ENCODE peak calls at places on chromosomes 1 and 21, in seven cellular contexts. One of them, this sample, is unnamed.

GRCh38 chr1:59076612-59077011 is 220.3 kb upstream of the FGGY start:
- DNase-seq in heart left ventricle: no peak
- DNase-seq in ecto neural progenitor cell: no peak
- DNase-seq in activated CD8-positive, alpha-beta memory T cell treated with anti-CD3 and anti-CD28 coated beads, Interleukin-2, amount 50 U/mL, for 4 hours: no peak
- DNase-seq in stimulated activated CD4-positive, alpha-beta T cell treated with anti-CD3 and anti-CD28 coated beads, Interleukin-12 subunit alpha, Interleukin-12 subunit beta, amount 100 ng/mL, for 4 hours: no peak
- DNase-seq in fibroblast of the conjunctiva: no peak
- DNase-seq in activated effector memory CD4-positive, alpha-beta T cell treated with anti-CD3 and anti-CD28 coated beads, Interleukin-2, amount 50 U/mL, for 16 hours: no peak
- DNase-seq in this sample: no peak

GRCh38 chr1:228141082-228141870 is 1.2 kb downstream of the GUK1 start:
- DNase-seq in ecto neural progenitor cell: peak
- DNase-seq in activated effector memory CD4-positive, alpha-beta T cell treated with anti-CD3 and anti-CD28 coated beads, Interleukin-2, amount 50 U/mL, for 16 hours: peak
- DNase-seq in activated CD8-positive, alpha-beta memory T cell treated with anti-CD3 and anti-CD28 coated beads, Interleukin-2, amount 50 U/mL, for 4 hours: peak
- DNase-seq in stimulated activated CD4-positive, alpha-beta T cell treated with anti-CD3 and anti-CD28 coated beads, Interleukin-12 subunit alpha, Interleukin-12 subunit beta, amount 100 ng/mL, for 4 hours: no peak
- DNase-seq in heart left ventricle: peak
- DNase-seq in fibroblast of the conjunctiva: no peak
- DNase-seq in this sample: peak

GRCh38 chr1:33957854-33958253 is 94.0 kb downstream of the HMGB4 start:
- DNase-seq in heart left ventricle: no peak
- DNase-seq in fibroblast of the conjunctiva: no peak
- DNase-seq in ecto neural progenitor cell: no peak
- DNase-seq in activated CD8-positive, alpha-beta memory T cell treated with anti-CD3 and anti-CD28 coated beads, Interleukin-2, amount 50 U/mL, for 4 hours: no peak
- DNase-seq in activated effector memory CD4-positive, alpha-beta T cell treated with anti-CD3 and anti-CD28 coated beads, Interleukin-2, amount 50 U/mL, for 16 hours: no peak
- DNase-seq in stimulated activated CD4-positive, alpha-beta T cell treated with anti-CD3 and anti-CD28 coated beads, Interleukin-12 subunit alpha, Interleukin-12 subunit beta, amount 100 ng/mL, for 4 hours: no peak
- DNase-seq in this sample: no peak

GRCh38 chr1:175078629-175079028 is 11.0 kb downstream of the TNN start:
- DNase-seq in ecto neural progenitor cell: no peak
- DNase-seq in heart left ventricle: no peak
- DNase-seq in activated CD8-positive, alpha-beta memory T cell treated with anti-CD3 and anti-CD28 coated beads, Interleukin-2, amount 50 U/mL, for 4 hours: no peak
- DNase-seq in stimulated activated CD4-positive, alpha-beta T cell treated with anti-CD3 and anti-CD28 coated beads, Interleukin-12 subunit alpha, Interleukin-12 subunit beta, amount 100 ng/mL, for 4 hours: no peak
- DNase-seq in activated effector memory CD4-positive, alpha-beta T cell treated with anti-CD3 and anti-CD28 coated beads, Interleukin-2, amount 50 U/mL, for 16 hours: no peak
- DNase-seq in fibroblast of the conjunctiva: no peak
- DNase-seq in this sample: no peak

GRCh38 chr1:167345386-167345733 is 124.7 kb downstream of the POU2F1 start:
- DNase-seq in stimulated activated CD4-positive, alpha-beta T cell treated with anti-CD3 and anti-CD28 coated beads, Interleukin-12 subunit alpha, Interleukin-12 subunit beta, amount 100 ng/mL, for 4 hours: no peak
- DNase-seq in fibroblast of the conjunctiva: no peak
- DNase-seq in heart left ventricle: no peak
- DNase-seq in ecto neural progenitor cell: no peak
- DNase-seq in activated CD8-positive, alpha-beta memory T cell treated with anti-CD3 and anti-CD28 coated beads, Interleukin-2, amount 50 U/mL, for 4 hours: no peak
- DNase-seq in activated effector memory CD4-positive, alpha-beta T cell treated with anti-CD3 and anti-CD28 coated beads, Interleukin-2, amount 50 U/mL, for 16 hours: no peak
- DNase-seq in this sample: no peak

GRCh38 chr1:95554408-95554807 is 320.4 kb downstream of the RWDD3 start:
- DNase-seq in heart left ventricle: no peak
- DNase-seq in fibroblast of the conjunctiva: no peak
- DNase-seq in activated effector memory CD4-positive, alpha-beta T cell treated with anti-CD3 and anti-CD28 coated beads, Interleukin-2, amount 50 U/mL, for 16 hours: no peak
- DNase-seq in ecto neural progenitor cell: no peak
- DNase-seq in activated CD8-positive, alpha-beta memory T cell treated with anti-CD3 and anti-CD28 coated beads, Interleukin-2, amount 50 U/mL, for 4 hours: no peak
- DNase-seq in stimulated activated CD4-positive, alpha-beta T cell treated with anti-CD3 and anti-CD28 coated beads, Interleukin-12 subunit alpha, Interleukin-12 subunit beta, amount 100 ng/mL, for 4 hours: no peak
- DNase-seq in this sample: no peak

GRCh38 chr21:46058339-46059145 is 39.4 kb upstream of the COL6A2 start:
- DNase-seq in activated CD8-positive, alpha-beta memory T cell treated with anti-CD3 and anti-CD28 coated beads, Interleukin-2, amount 50 U/mL, for 4 hours: peak
- DNase-seq in heart left ventricle: no peak
- DNase-seq in fibroblast of the conjunctiva: no peak
- DNase-seq in ecto neural progenitor cell: no peak
- DNase-seq in stimulated activated CD4-positive, alpha-beta T cell treated with anti-CD3 and anti-CD28 coated beads, Interleukin-12 subunit alpha, Interleukin-12 subunit beta, amount 100 ng/mL, for 4 hours: no peak
- DNase-seq in activated effector memory CD4-positive, alpha-beta T cell treated with anti-CD3 and anti-CD28 coated beads, Interleukin-2, amount 50 U/mL, for 16 hours: peak
- DNase-seq in this sample: peak

GRCh38 chr1:51897699-51898031 is 19.1 kb upstream of the NRDC start:
- DNase-seq in activated CD8-positive, alpha-beta memory T cell treated with anti-CD3 and anti-CD28 coated beads, Interleukin-2, amount 50 U/mL, for 4 hours: no peak
- DNase-seq in heart left ventricle: no peak
- DNase-seq in activated effector memory CD4-positive, alpha-beta T cell treated with anti-CD3 and anti-CD28 coated beads, Interleukin-2, amount 50 U/mL, for 16 hours: no peak
- DNase-seq in fibroblast of the conjunctiva: peak
- DNase-seq in ecto neural progenitor cell: no peak
- DNase-seq in stimulated activated CD4-positive, alpha-beta T cell treated with anti-CD3 and anti-CD28 coated beads, Interleukin-12 subunit alpha, Interleukin-12 subunit beta, amount 100 ng/mL, for 4 hours: no peak
- DNase-seq in this sample: no peak

GRCh38 chr1:156524985-156525590 is 24.5 kb upstream of the MEF2D start:
- DNase-seq in fibroblast of the conjunctiva: no peak
- DNase-seq in activated CD8-positive, alpha-beta memory T cell treated with anti-CD3 and anti-CD28 coated beads, Interleukin-2, amount 50 U/mL, for 4 hours: no peak
- DNase-seq in activated effector memory CD4-positive, alpha-beta T cell treated with anti-CD3 and anti-CD28 coated beads, Interleukin-2, amount 50 U/mL, for 16 hours: no peak
- DNase-seq in ecto neural progenitor cell: no peak
- DNase-seq in stimulated activated CD4-positive, alpha-beta T cell treated with anti-CD3 and anti-CD28 coated beads, Interleukin-12 subunit alpha, Interleukin-12 subunit beta, amount 100 ng/mL, for 4 hours: no peak
- DNase-seq in heart left ventricle: no peak
- DNase-seq in this sample: no peak

GRCh38 chr1:243917177-243917862 is 67.3 kb upstream of the AKT3 start:
- DNase-seq in fibroblast of the conjunctiva: peak
- DNase-seq in activated effector memory CD4-positive, alpha-beta T cell treated with anti-CD3 and anti-CD28 coated beads, Interleukin-2, amount 50 U/mL, for 16 hours: peak
- DNase-seq in ecto neural progenitor cell: peak
- DNase-seq in stimulated activated CD4-positive, alpha-beta T cell treated with anti-CD3 and anti-CD28 coated beads, Interleukin-12 subunit alpha, Interleukin-12 subunit beta, amount 100 ng/mL, for 4 hours: peak
- DNase-seq in heart left ventricle: peak
- DNase-seq in activated CD8-positive, alpha-beta memory T cell treated with anti-CD3 and anti-CD28 coated beads, Interleukin-2, amount 50 U/mL, for 4 hours: peak
- DNase-seq in this sample: peak

GRCh38 chr1:100378956-100379355 is 26.6 kb downstream of the CDC14A start:
- DNase-seq in ecto neural progenitor cell: no peak
- DNase-seq in activated effector memory CD4-positive, alpha-beta T cell treated with anti-CD3 and anti-CD28 coated beads, Interleukin-2, amount 50 U/mL, for 16 hours: no peak
- DNase-seq in activated CD8-positive, alpha-beta memory T cell treated with anti-CD3 and anti-CD28 coated beads, Interleukin-2, amount 50 U/mL, for 4 hours: no peak
- DNase-seq in stimulated activated CD4-positive, alpha-beta T cell treated with anti-CD3 and anti-CD28 coated beads, Interleukin-12 subunit alpha, Interleukin-12 subunit beta, amount 100 ng/mL, for 4 hours: no peak
- DNase-seq in fibroblast of the conjunctiva: no peak
- DNase-seq in heart left ventricle: no peak
- DNase-seq in this sample: no peak

GRCh38 chr1:1062364-1063163 is 11.5 kb downstream of the RNF223 start:
- DNase-seq in activated CD8-positive, alpha-beta memory T cell treated with anti-CD3 and anti-CD28 coated beads, Interleukin-2, amount 50 U/mL, for 4 hours: no peak
- DNase-seq in ecto neural progenitor cell: no peak
- DNase-seq in activated effector memory CD4-positive, alpha-beta T cell treated with anti-CD3 and anti-CD28 coated beads, Interleukin-2, amount 50 U/mL, for 16 hours: no peak
- DNase-seq in stimulated activated CD4-positive, alpha-beta T cell treated with anti-CD3 and anti-CD28 coated beads, Interleukin-12 subunit alpha, Interleukin-12 subunit beta, amount 100 ng/mL, for 4 hours: no peak
- DNase-seq in fibroblast of the conjunctiva: no peak
- DNase-seq in heart left ventricle: no peak
- DNase-seq in this sample: no peak

GRCh38 chr1:161792740-161793139 is 26.6 kb downstream of the ATF6 start:
- DNase-seq in activated CD8-positive, alpha-beta memory T cell treated with anti-CD3 and anti-CD28 coated beads, Interleukin-2, amount 50 U/mL, for 4 hours: no peak
- DNase-seq in stimulated activated CD4-positive, alpha-beta T cell treated with anti-CD3 and anti-CD28 coated beads, Interleukin-12 subunit alpha, Interleukin-12 subunit beta, amount 100 ng/mL, for 4 hours: no peak
- DNase-seq in ecto neural progenitor cell: no peak
- DNase-seq in activated effector memory CD4-positive, alpha-beta T cell treated with anti-CD3 and anti-CD28 coated beads, Interleukin-2, amount 50 U/mL, for 16 hours: no peak
- DNase-seq in heart left ventricle: no peak
- DNase-seq in fibroblast of the conjunctiva: peak
- DNase-seq in this sample: no peak

GRCh38 chr21:32578107-32578691 is 7.1 kb downstream of the TCP10L start:
- DNase-seq in heart left ventricle: no peak
- DNase-seq in fibroblast of the conjunctiva: no peak
- DNase-seq in activated CD8-positive, alpha-beta memory T cell treated with anti-CD3 and anti-CD28 coated beads, Interleukin-2, amount 50 U/mL, for 4 hours: no peak
- DNase-seq in stimulated activated CD4-positive, alpha-beta T cell treated with anti-CD3 and anti-CD28 coated beads, Interleukin-12 subunit alpha, Interleukin-12 subunit beta, amount 100 ng/mL, for 4 hours: no peak
- DNase-seq in ecto neural progenitor cell: peak
- DNase-seq in activated effector memory CD4-positive, alpha-beta T cell treated with anti-CD3 and anti-CD28 coated beads, Interleukin-2, amount 50 U/mL, for 16 hours: peak
- DNase-seq in this sample: no peak

GRCh38 chr1:31735571-31735970 is 28.6 kb downstream of the ADGRB2 start:
- DNase-seq in activated effector memory CD4-positive, alpha-beta T cell treated with anti-CD3 and anti-CD28 coated beads, Interleukin-2, amount 50 U/mL, for 16 hours: no peak
- DNase-seq in ecto neural progenitor cell: no peak
- DNase-seq in fibroblast of the conjunctiva: no peak
- DNase-seq in heart left ventricle: no peak
- DNase-seq in stimulated activated CD4-positive, alpha-beta T cell treated with anti-CD3 and anti-CD28 coated beads, Interleukin-12 subunit alpha, Interleukin-12 subunit beta, amount 100 ng/mL, for 4 hours: no peak
- DNase-seq in activated CD8-positive, alpha-beta memory T cell treated with anti-CD3 and anti-CD28 coated beads, Interleukin-2, amount 50 U/mL, for 4 hours: no peak
- DNase-seq in this sample: no peak

GRCh38 chr21:42937960-42938580 is 12.6 kb upstream of the ERVH48-1 start:
- DNase-seq in activated effector memory CD4-positive, alpha-beta T cell treated with anti-CD3 and anti-CD28 coated beads, Interleukin-2, amount 50 U/mL, for 16 hours: no peak
- DNase-seq in stimulated activated CD4-positive, alpha-beta T cell treated with anti-CD3 and anti-CD28 coated beads, Interleukin-12 subunit alpha, Interleukin-12 subunit beta, amount 100 ng/mL, for 4 hours: no peak
- DNase-seq in activated CD8-positive, alpha-beta memory T cell treated with anti-CD3 and anti-CD28 coated beads, Interleukin-2, amount 50 U/mL, for 4 hours: no peak
- DNase-seq in fibroblast of the conjunctiva: no peak
- DNase-seq in heart left ventricle: no peak
- DNase-seq in ecto neural progenitor cell: no peak
- DNase-seq in this sample: no peak

GRCh38 chr1:160834945-160835565 is 27.6 kb downstream of the CD244 start:
- DNase-seq in heart left ventricle: no peak
- DNase-seq in activated CD8-positive, alpha-beta memory T cell treated with anti-CD3 and anti-CD28 coated beads, Interleukin-2, amount 50 U/mL, for 4 hours: peak
- DNase-seq in fibroblast of the conjunctiva: peak
- DNase-seq in activated effector memory CD4-positive, alpha-beta T cell treated with anti-CD3 and anti-CD28 coated beads, Interleukin-2, amount 50 U/mL, for 16 hours: no peak
- DNase-seq in stimulated activated CD4-positive, alpha-beta T cell treated with anti-CD3 and anti-CD28 coated beads, Interleukin-12 subunit alpha, Interleukin-12 subunit beta, amount 100 ng/mL, for 4 hours: peak
- DNase-seq in ecto neural progenitor cell: no peak
- DNase-seq in this sample: no peak

GRCh38 chr21:22154579-22155274 is 1156.5 kb downstream of the NCAM2 start:
- DNase-seq in activated effector memory CD4-positive, alpha-beta T cell treated with anti-CD3 and anti-CD28 coated beads, Interleukin-2, amount 50 U/mL, for 16 hours: no peak
- DNase-seq in ecto neural progenitor cell: no peak
- DNase-seq in heart left ventricle: no peak
- DNase-seq in fibroblast of the conjunctiva: no peak
- DNase-seq in stimulated activated CD4-positive, alpha-beta T cell treated with anti-CD3 and anti-CD28 coated beads, Interleukin-12 subunit alpha, Interleukin-12 subunit beta, amount 100 ng/mL, for 4 hours: no peak
- DNase-seq in activated CD8-positive, alpha-beta memory T cell treated with anti-CD3 and anti-CD28 coated beads, Interleukin-2, amount 50 U/mL, for 4 hours: no peak
- DNase-seq in this sample: no peak

GRCh38 chr1:22320703-22321344 is 130.8 kb upstream of the ZBTB40 start:
- DNase-seq in activated CD8-positive, alpha-beta memory T cell treated with anti-CD3 and anti-CD28 coated beads, Interleukin-2, amount 50 U/mL, for 4 hours: no peak
- DNase-seq in stimulated activated CD4-positive, alpha-beta T cell treated with anti-CD3 and anti-CD28 coated beads, Interleukin-12 subunit alpha, Interleukin-12 subunit beta, amount 100 ng/mL, for 4 hours: no peak
- DNase-seq in ecto neural progenitor cell: no peak
- DNase-seq in heart left ventricle: no peak
- DNase-seq in activated effector memory CD4-positive, alpha-beta T cell treated with anti-CD3 and anti-CD28 coated beads, Interleukin-2, amount 50 U/mL, for 16 hours: no peak
- DNase-seq in fibroblast of the conjunctiva: no peak
- DNase-seq in this sample: no peak

GRCh38 chr1:37001697-37002096 is 32.6 kb downstream of the GRIK3 start:
- DNase-seq in activated effector memory CD4-positive, alpha-beta T cell treated with anti-CD3 and anti-CD28 coated beads, Interleukin-2, amount 50 U/mL, for 16 hours: no peak
- DNase-seq in ecto neural progenitor cell: no peak
- DNase-seq in fibroblast of the conjunctiva: no peak
- DNase-seq in activated CD8-positive, alpha-beta memory T cell treated with anti-CD3 and anti-CD28 coated beads, Interleukin-2, amount 50 U/mL, for 4 hours: no peak
- DNase-seq in stimulated activated CD4-positive, alpha-beta T cell treated with anti-CD3 and anti-CD28 coated beads, Interleukin-12 subunit alpha, Interleukin-12 subunit beta, amount 100 ng/mL, for 4 hours: no peak
- DNase-seq in heart left ventricle: no peak
- DNase-seq in this sample: no peak

GRCh38 chr1:163395767-163396166 is 74.0 kb downstream of the NUF2 start:
- DNase-seq in ecto neural progenitor cell: no peak
- DNase-seq in activated CD8-positive, alpha-beta memory T cell treated with anti-CD3 and anti-CD28 coated beads, Interleukin-2, amount 50 U/mL, for 4 hours: no peak
- DNase-seq in stimulated activated CD4-positive, alpha-beta T cell treated with anti-CD3 and anti-CD28 coated beads, Interleukin-12 subunit alpha, Interleukin-12 subunit beta, amount 100 ng/mL, for 4 hours: no peak
- DNase-seq in activated effector memory CD4-positive, alpha-beta T cell treated with anti-CD3 and anti-CD28 coated beads, Interleukin-2, amount 50 U/mL, for 16 hours: no peak
- DNase-seq in heart left ventricle: no peak
- DNase-seq in fibroblast of the conjunctiva: no peak
- DNase-seq in this sample: no peak

GRCh38 chr1:9687120-9687875 is 35.8 kb downstream of the PIK3CD start:
- DNase-seq in activated effector memory CD4-positive, alpha-beta T cell treated with anti-CD3 and anti-CD28 coated beads, Interleukin-2, amount 50 U/mL, for 16 hours: peak
- DNase-seq in heart left ventricle: peak
- DNase-seq in fibroblast of the conjunctiva: peak
- DNase-seq in ecto neural progenitor cell: peak
- DNase-seq in stimulated activated CD4-positive, alpha-beta T cell treated with anti-CD3 and anti-CD28 coated beads, Interleukin-12 subunit alpha, Interleukin-12 subunit beta, amount 100 ng/mL, for 4 hours: peak
- DNase-seq in activated CD8-positive, alpha-beta memory T cell treated with anti-CD3 and anti-CD28 coated beads, Interleukin-2, amount 50 U/mL, for 4 hours: peak
- DNase-seq in this sample: peak

GRCh38 chr1:65791396-65791795 is 1.3 kb upstream of the PDE4B start:
- DNase-seq in ecto neural progenitor cell: no peak
- DNase-seq in fibroblast of the conjunctiva: no peak
- DNase-seq in stimulated activated CD4-positive, alpha-beta T cell treated with anti-CD3 and anti-CD28 coated beads, Interleukin-12 subunit alpha, Interleukin-12 subunit beta, amount 100 ng/mL, for 4 hours: no peak
- DNase-seq in activated effector memory CD4-positive, alpha-beta T cell treated with anti-CD3 and anti-CD28 coated beads, Interleukin-2, amount 50 U/mL, for 16 hours: no peak
- DNase-seq in activated CD8-positive, alpha-beta memory T cell treated with anti-CD3 and anti-CD28 coated beads, Interleukin-2, amount 50 U/mL, for 4 hours: no peak
- DNase-seq in heart left ventricle: no peak
- DNase-seq in this sample: no peak

GRCh38 chr1:212166296-212167039 is 118.7 kb upstream of the PPP2R5A start:
- DNase-seq in activated effector memory CD4-positive, alpha-beta T cell treated with anti-CD3 and anti-CD28 coated beads, Interleukin-2, amount 50 U/mL, for 16 hours: no peak
- DNase-seq in activated CD8-positive, alpha-beta memory T cell treated with anti-CD3 and anti-CD28 coated beads, Interleukin-2, amount 50 U/mL, for 4 hours: no peak
- DNase-seq in heart left ventricle: no peak
- DNase-seq in stimulated activated CD4-positive, alpha-beta T cell treated with anti-CD3 and anti-CD28 coated beads, Interleukin-12 subunit alpha, Interleukin-12 subunit beta, amount 100 ng/mL, for 4 hours: no peak
- DNase-seq in ecto neural progenitor cell: no peak
- DNase-seq in fibroblast of the conjunctiva: no peak
- DNase-seq in this sample: no peak

GRCh38 chr1:236089046-236089773 is 24.3 kb upstream of the NID1 start:
- DNase-seq in activated CD8-positive, alpha-beta memory T cell treated with anti-CD3 and anti-CD28 coated beads, Interleukin-2, amount 50 U/mL, for 4 hours: no peak
- DNase-seq in fibroblast of the conjunctiva: no peak
- DNase-seq in heart left ventricle: no peak
- DNase-seq in ecto neural progenitor cell: no peak
- DNase-seq in activated effector memory CD4-positive, alpha-beta T cell treated with anti-CD3 and anti-CD28 coated beads, Interleukin-2, amount 50 U/mL, for 16 hours: no peak
- DNase-seq in stimulated activated CD4-positive, alpha-beta T cell treated with anti-CD3 and anti-CD28 coated beads, Interleukin-12 subunit alpha, Interleukin-12 subunit beta, amount 100 ng/mL, for 4 hours: no peak
- DNase-seq in this sample: no peak

GRCh38 chr1:210747890-210748289 is 386.1 kb downstream of the KCNH1 start:
- DNase-seq in fibroblast of the conjunctiva: no peak
- DNase-seq in activated CD8-positive, alpha-beta memory T cell treated with anti-CD3 and anti-CD28 coated beads, Interleukin-2, amount 50 U/mL, for 4 hours: no peak
- DNase-seq in heart left ventricle: no peak
- DNase-seq in activated effector memory CD4-positive, alpha-beta T cell treated with anti-CD3 and anti-CD28 coated beads, Interleukin-2, amount 50 U/mL, for 16 hours: no peak
- DNase-seq in stimulated activated CD4-positive, alpha-beta T cell treated with anti-CD3 and anti-CD28 coated beads, Interleukin-12 subunit alpha, Interleukin-12 subunit beta, amount 100 ng/mL, for 4 hours: no peak
- DNase-seq in ecto neural progenitor cell: no peak
- DNase-seq in this sample: no peak

GRCh38 chr1:158274797-158275196 is 14.9 kb upstream of the CD1C start:
- DNase-seq in activated CD8-positive, alpha-beta memory T cell treated with anti-CD3 and anti-CD28 coated beads, Interleukin-2, amount 50 U/mL, for 4 hours: no peak
- DNase-seq in activated effector memory CD4-positive, alpha-beta T cell treated with anti-CD3 and anti-CD28 coated beads, Interleukin-2, amount 50 U/mL, for 16 hours: no peak
- DNase-seq in stimulated activated CD4-positive, alpha-beta T cell treated with anti-CD3 and anti-CD28 coated beads, Interleukin-12 subunit alpha, Interleukin-12 subunit beta, amount 100 ng/mL, for 4 hours: no peak
- DNase-seq in heart left ventricle: no peak
- DNase-seq in fibroblast of the conjunctiva: no peak
- DNase-seq in ecto neural progenitor cell: no peak
- DNase-seq in this sample: no peak

GRCh38 chr1:92709738-92710137 is 75.2 kb downstream of the EVI5 start:
- DNase-seq in heart left ventricle: no peak
- DNase-seq in fibroblast of the conjunctiva: peak
- DNase-seq in stimulated activated CD4-positive, alpha-beta T cell treated with anti-CD3 and anti-CD28 coated beads, Interleukin-12 subunit alpha, Interleukin-12 subunit beta, amount 100 ng/mL, for 4 hours: no peak
- DNase-seq in activated CD8-positive, alpha-beta memory T cell treated with anti-CD3 and anti-CD28 coated beads, Interleukin-2, amount 50 U/mL, for 4 hours: no peak
- DNase-seq in ecto neural progenitor cell: no peak
- DNase-seq in activated effector memory CD4-positive, alpha-beta T cell treated with anti-CD3 and anti-CD28 coated beads, Interleukin-2, amount 50 U/mL, for 16 hours: no peak
- DNase-seq in this sample: no peak

GRCh38 chr1:109161836-109162606 is 48.1 kb downstream of the ELAPOR1 start:
- DNase-seq in ecto neural progenitor cell: no peak
- DNase-seq in activated CD8-positive, alpha-beta memory T cell treated with anti-CD3 and anti-CD28 coated beads, Interleukin-2, amount 50 U/mL, for 4 hours: no peak
- DNase-seq in heart left ventricle: no peak
- DNase-seq in fibroblast of the conjunctiva: peak
- DNase-seq in stimulated activated CD4-positive, alpha-beta T cell treated with anti-CD3 and anti-CD28 coated beads, Interleukin-12 subunit alpha, Interleukin-12 subunit beta, amount 100 ng/mL, for 4 hours: no peak
- DNase-seq in activated effector memory CD4-positive, alpha-beta T cell treated with anti-CD3 and anti-CD28 coated beads, Interleukin-2, amount 50 U/mL, for 16 hours: no peak
- DNase-seq in this sample: no peak

GRCh38 chr1:227035316-227035715 is 95.2 kb downstream of the COQ8A start:
- DNase-seq in heart left ventricle: no peak
- DNase-seq in activated effector memory CD4-positive, alpha-beta T cell treated with anti-CD3 and anti-CD28 coated beads, Interleukin-2, amount 50 U/mL, for 16 hours: no peak
- DNase-seq in ecto neural progenitor cell: no peak
- DNase-seq in activated CD8-positive, alpha-beta memory T cell treated with anti-CD3 and anti-CD28 coated beads, Interleukin-2, amount 50 U/mL, for 4 hours: no peak
- DNase-seq in fibroblast of the conjunctiva: no peak
- DNase-seq in stimulated activated CD4-positive, alpha-beta T cell treated with anti-CD3 and anti-CD28 coated beads, Interleukin-12 subunit alpha, Interleukin-12 subunit beta, amount 100 ng/mL, for 4 hours: no peak
- DNase-seq in this sample: no peak

GRCh38 chr1:226626577-226626956 is 78.0 kb downstream of the STUM start:
- DNase-seq in heart left ventricle: peak
- DNase-seq in activated CD8-positive, alpha-beta memory T cell treated with anti-CD3 and anti-CD28 coated beads, Interleukin-2, amount 50 U/mL, for 4 hours: peak
- DNase-seq in fibroblast of the conjunctiva: peak
- DNase-seq in activated effector memory CD4-positive, alpha-beta T cell treated with anti-CD3 and anti-CD28 coated beads, Interleukin-2, amount 50 U/mL, for 16 hours: peak
- DNase-seq in stimulated activated CD4-positive, alpha-beta T cell treated with anti-CD3 and anti-CD28 coated beads, Interleukin-12 subunit alpha, Interleukin-12 subunit beta, amount 100 ng/mL, for 4 hours: peak
- DNase-seq in ecto neural progenitor cell: peak
- DNase-seq in this sample: peak

GRCh38 chr21:43372663-43373386 is 54.1 kb downstream of the SIK1 start:
- DNase-seq in activated effector memory CD4-positive, alpha-beta T cell treated with anti-CD3 and anti-CD28 coated beads, Interleukin-2, amount 50 U/mL, for 16 hours: no peak
- DNase-seq in ecto neural progenitor cell: no peak
- DNase-seq in heart left ventricle: no peak
- DNase-seq in fibroblast of the conjunctiva: no peak
- DNase-seq in activated CD8-positive, alpha-beta memory T cell treated with anti-CD3 and anti-CD28 coated beads, Interleukin-2, amount 50 U/mL, for 4 hours: no peak
- DNase-seq in stimulated activated CD4-positive, alpha-beta T cell treated with anti-CD3 and anti-CD28 coated beads, Interleukin-12 subunit alpha, Interleukin-12 subunit beta, amount 100 ng/mL, for 4 hours: no peak
- DNase-seq in this sample: no peak

GRCh38 chr1:36486436-36487335 is 4.0 kb upstream of the CSF3R start:
- DNase-seq in heart left ventricle: peak
- DNase-seq in fibroblast of the conjunctiva: no peak
- DNase-seq in ecto neural progenitor cell: no peak
- DNase-seq in activated effector memory CD4-positive, alpha-beta T cell treated with anti-CD3 and anti-CD28 coated beads, Interleukin-2, amount 50 U/mL, for 16 hours: no peak
- DNase-seq in activated CD8-positive, alpha-beta memory T cell treated with anti-CD3 and anti-CD28 coated beads, Interleukin-2, amount 50 U/mL, for 4 hours: no peak
- DNase-seq in stimulated activated CD4-positive, alpha-beta T cell treated with anti-CD3 and anti-CD28 coated beads, Interleukin-12 subunit alpha, Interleukin-12 subunit beta, amount 100 ng/mL, for 4 hours: no peak
- DNase-seq in this sample: peak